ENCODE peak calls at places on chromosomes 13 and 19, in four cellular contexts. H, I, S and Z are unnamed samples.

GRCh38 chr13:34011552-34012085 is 193.7 kb downstream of the RFC3 start:
- DNase-seq in H (no peak), I (no peak), S (no peak), Z (no peak)

GRCh38 chr19:4557971-4558941 is 1.2 kb downstream of the SEMA6B start:
- DNase-seq in H (no peak), I (no peak), S (no peak), Z (no peak)

GRCh38 chr19:45090034-45090433 is 2.9 kb upstream of the PPP1R37 start:
- DNase-seq in H (no peak), I (no peak), S (no peak), Z (no peak)

GRCh38 chr13:100860866-100861265 is 186.3 kb upstream of the TMTC4 start:
- DNase-seq in H (no peak), I (no peak), S (no peak), Z (no peak)

GRCh38 chr19:15291666-15292065 is 40.7 kb downstream of the BRD4 start:
- DNase-seq in H (no peak), I (no peak), S (no peak), Z (no peak)

GRCh38 chr13:112105244-112105681 is 38.3 kb downstream of the SOX1 start:
- DNase-seq in H (no peak), I (no peak), S (no peak), Z (no peak)

GRCh38 chr13:34076943-34077703 is 259.2 kb downstream of the RFC3 start:
- DNase-seq in H (no peak), I (no peak), S (peak; percentile 0), Z (no peak)

GRCh38 chr19:46784262-46785053 is 3.9 kb downstream of the SLC1A5 start:
- DNase-seq in H (peak; percentile 71), I (no peak), S (no peak), Z (peak; percentile 27)